ENCODE peak calls at places on chromosomes 13 and 19, in six cellular contexts. One of them, this sample, is unnamed.
A peak's percentile ranks its signal among the peaks of the same experiment; 100 is the strongest.

GRCh38 chr13:97191615-97192014 is 30.5 kb upstream of the MBNL2 start:
- DNase-seq in CD8-positive, alpha-beta memory T cell: no peak
- DNase-seq in AG04450: no peak
- DNase-seq in naive thymus-derived CD4-positive, alpha-beta T cell: no peak
- DNase-seq in fibroblast of lung: no peak
- DNase-seq in ovary: no peak
- DNase-seq in this sample: no peak

GRCh38 chr19:40284501-40285352 is at the start of gene AKT2:
- DNase-seq in ovary: peak; percentile 81
- DNase-seq in CD8-positive, alpha-beta memory T cell: peak; percentile 90
- DNase-seq in AG04450: peak; percentile 8
- DNase-seq in naive thymus-derived CD4-positive, alpha-beta T cell: peak; percentile 87
- DNase-seq in fibroblast of lung: peak; percentile 62
- DNase-seq in this sample: peak; percentile 71

GRCh38 chr13:46698015-46698414 is 98.9 kb downstream of the ESD start:
- DNase-seq in ovary: peak; percentile 81
- DNase-seq in fibroblast of lung: no peak
- DNase-seq in naive thymus-derived CD4-positive, alpha-beta T cell: no peak
- DNase-seq in CD8-positive, alpha-beta memory T cell: no peak
- DNase-seq in AG04450: no peak
- DNase-seq in this sample: no peak

GRCh38 chr19:4555657-4556561 is 3.6 kb downstream of the SEMA6B start:
- DNase-seq in CD8-positive, alpha-beta memory T cell: no peak
- DNase-seq in naive thymus-derived CD4-positive, alpha-beta T cell: no peak
- DNase-seq in AG04450: no peak
- DNase-seq in fibroblast of lung: no peak
- DNase-seq in ovary: no peak
- DNase-seq in this sample: no peak

GRCh38 chr19:40453151-40453735 is 9.1 kb upstream of the SERTAD3 start:
- DNase-seq in fibroblast of lung: no peak
- DNase-seq in CD8-positive, alpha-beta memory T cell: no peak
- DNase-seq in naive thymus-derived CD4-positive, alpha-beta T cell: no peak
- DNase-seq in ovary: no peak
- DNase-seq in AG04450: no peak
- DNase-seq in this sample: no peak

GRCh38 chr13:46516624-46517318 is 36.2 kb upstream of the LRCH1 start:
- DNase-seq in ovary: no peak
- DNase-seq in fibroblast of lung: no peak
- DNase-seq in naive thymus-derived CD4-positive, alpha-beta T cell: no peak
- DNase-seq in CD8-positive, alpha-beta memory T cell: no peak
- DNase-seq in AG04450: no peak
- DNase-seq in this sample: no peak

GRCh38 chr13:102323012-102323411 is 78.8 kb downstream of the FGF14 start:
- DNase-seq in fibroblast of lung: no peak
- DNase-seq in ovary: no peak
- DNase-seq in AG04450: no peak
- DNase-seq in CD8-positive, alpha-beta memory T cell: no peak
- DNase-seq in naive thymus-derived CD4-positive, alpha-beta T cell: no peak
- DNase-seq in this sample: no peak

GRCh38 chr19:37948362-37948761 is 41.4 kb downstream of the SIPA1L3 start:
- DNase-seq in ovary: no peak
- DNase-seq in AG04450: no peak
- DNase-seq in fibroblast of lung: no peak
- DNase-seq in CD8-positive, alpha-beta memory T cell: no peak
- DNase-seq in naive thymus-derived CD4-positive, alpha-beta T cell: no peak
- DNase-seq in this sample: no peak

GRCh38 chr19:10290876-10291553 is 1.3 kb downstream of the ICAM5 start:
- DNase-seq in AG04450: no peak
- DNase-seq in fibroblast of lung: no peak
- DNase-seq in CD8-positive, alpha-beta memory T cell: peak; percentile 29
- DNase-seq in naive thymus-derived CD4-positive, alpha-beta T cell: peak; percentile 39
- DNase-seq in ovary: peak; percentile 51
- DNase-seq in this sample: peak; percentile 51

GRCh38 chr19:16266586-16266942 is 58.1 kb upstream of the KLF2 start:
- DNase-seq in AG04450: no peak
- DNase-seq in naive thymus-derived CD4-positive, alpha-beta T cell: peak; percentile 32
- DNase-seq in ovary: no peak
- DNase-seq in fibroblast of lung: no peak
- DNase-seq in CD8-positive, alpha-beta memory T cell: peak; percentile 59
- DNase-seq in this sample: peak; percentile 65

GRCh38 chr19:7738023-7738422 is 6.1 kb upstream of the CLEC4G start:
- DNase-seq in ovary: no peak
- DNase-seq in fibroblast of lung: no peak
- DNase-seq in naive thymus-derived CD4-positive, alpha-beta T cell: no peak
- DNase-seq in AG04450: no peak
- DNase-seq in CD8-positive, alpha-beta memory T cell: no peak
- DNase-seq in this sample: no peak
- H3K27me3 ChIP-seq in ovary: no peaks in the 10 kb centered on the region
- H3K27me3 ChIP-seq in fibroblast of lung: no peaks in the 10 kb centered on the region
- H3K27me3 ChIP-seq in naive thymus-derived CD4-positive, alpha-beta T cell: no peaks in the 10 kb centered on the region
- H3K27me3 ChIP-seq in AG04450: peaks cover 3% of the 10 kb centered on the region
- H3K27me3 ChIP-seq in CD8-positive, alpha-beta memory T cell: no peaks in the 10 kb centered on the region
- H3K27me3 ChIP-seq in this sample: no peaks in the 10 kb centered on the region

DNA sequence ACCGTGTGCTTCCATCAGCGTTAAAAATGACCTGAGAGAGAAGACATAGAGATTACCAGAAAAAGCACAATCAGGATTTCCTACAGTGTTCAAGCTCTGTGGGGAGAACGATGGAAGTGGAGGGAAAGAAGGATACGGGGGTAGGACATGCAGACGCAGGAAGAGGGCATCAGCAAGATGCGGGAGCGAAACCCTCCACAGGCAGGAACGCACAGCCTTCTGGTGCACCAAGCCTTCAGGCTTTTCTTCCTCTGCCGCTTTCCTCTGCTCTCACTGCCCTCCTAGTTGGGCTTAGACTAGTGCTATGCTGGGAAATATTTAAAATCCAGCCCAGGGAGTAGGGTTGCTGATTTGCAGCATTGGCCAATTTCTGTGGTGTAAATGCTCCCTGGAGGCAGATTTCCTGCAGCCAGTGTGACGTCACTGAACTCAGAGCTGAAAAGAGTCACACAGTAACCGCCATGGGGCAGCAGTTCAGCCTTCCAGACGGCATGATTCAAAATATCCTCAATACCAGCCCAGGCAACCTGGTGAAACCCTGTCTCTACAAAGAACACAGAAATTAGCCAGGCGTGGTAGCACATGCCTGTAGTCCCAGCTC is 205.1 kb upstream of the SOX1 start:
- DNase-seq in fibroblast of lung: no peak
- DNase-seq in naive thymus-derived CD4-positive, alpha-beta T cell: no peak
- DNase-seq in AG04450: no peak
- DNase-seq in ovary: no peak
- DNase-seq in CD8-positive, alpha-beta memory T cell: no peak
- DNase-seq in this sample: no peak
- H3K27me3 ChIP-seq in fibroblast of lung: no peaks in the 10 kb centered on the region
- H3K27me3 ChIP-seq in naive thymus-derived CD4-positive, alpha-beta T cell: no peaks in the 10 kb centered on the region
- H3K27me3 ChIP-seq in AG04450: no peaks in the 10 kb centered on the region
- H3K27me3 ChIP-seq in ovary: no peaks in the 10 kb centered on the region
- H3K27me3 ChIP-seq in CD8-positive, alpha-beta memory T cell: no peaks in the 10 kb centered on the region
- H3K27me3 ChIP-seq in this sample: no peaks in the 10 kb centered on the region

DNA sequence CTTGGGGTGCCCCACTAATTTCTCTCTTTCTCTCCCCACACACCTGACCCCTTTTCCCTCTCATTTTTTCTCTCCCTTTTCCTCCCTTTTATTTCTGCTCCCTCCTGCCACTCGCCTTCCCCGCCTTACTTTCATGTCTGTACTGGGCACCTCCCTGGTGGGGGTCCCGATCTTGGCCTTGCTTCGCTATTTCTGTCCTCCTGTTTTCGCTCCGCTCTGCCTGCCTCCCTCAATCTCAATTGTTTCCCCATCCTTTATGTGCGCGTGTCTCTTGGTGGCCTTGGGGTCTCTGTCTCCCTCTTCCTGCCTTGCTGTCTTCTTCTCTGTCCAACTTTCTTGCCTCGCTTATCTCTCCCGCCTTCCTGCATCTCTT is 3.8 kb downstream of the GRIN2D start:
- DNase-seq in fibroblast of lung: no peak
- DNase-seq in CD8-positive, alpha-beta memory T cell: no peak
- DNase-seq in ovary: no peak
- DNase-seq in AG04450: no peak
- DNase-seq in naive thymus-derived CD4-positive, alpha-beta T cell: no peak
- DNase-seq in this sample: no peak
- H3K27me3 ChIP-seq in fibroblast of lung: peaks cover 32% of the 10 kb centered on the region
- H3K27me3 ChIP-seq in CD8-positive, alpha-beta memory T cell: peaks cover 29% of the 10 kb centered on the region
- H3K27me3 ChIP-seq in ovary: peaks cover 2% of the 10 kb centered on the region
- H3K27me3 ChIP-seq in AG04450: peaks cover 44% of the 10 kb centered on the region
- H3K27me3 ChIP-seq in naive thymus-derived CD4-positive, alpha-beta T cell: peaks cover 9% of the 10 kb centered on the region
- H3K27me3 ChIP-seq in this sample: peaks cover 24% of the 10 kb centered on the region

DNA sequence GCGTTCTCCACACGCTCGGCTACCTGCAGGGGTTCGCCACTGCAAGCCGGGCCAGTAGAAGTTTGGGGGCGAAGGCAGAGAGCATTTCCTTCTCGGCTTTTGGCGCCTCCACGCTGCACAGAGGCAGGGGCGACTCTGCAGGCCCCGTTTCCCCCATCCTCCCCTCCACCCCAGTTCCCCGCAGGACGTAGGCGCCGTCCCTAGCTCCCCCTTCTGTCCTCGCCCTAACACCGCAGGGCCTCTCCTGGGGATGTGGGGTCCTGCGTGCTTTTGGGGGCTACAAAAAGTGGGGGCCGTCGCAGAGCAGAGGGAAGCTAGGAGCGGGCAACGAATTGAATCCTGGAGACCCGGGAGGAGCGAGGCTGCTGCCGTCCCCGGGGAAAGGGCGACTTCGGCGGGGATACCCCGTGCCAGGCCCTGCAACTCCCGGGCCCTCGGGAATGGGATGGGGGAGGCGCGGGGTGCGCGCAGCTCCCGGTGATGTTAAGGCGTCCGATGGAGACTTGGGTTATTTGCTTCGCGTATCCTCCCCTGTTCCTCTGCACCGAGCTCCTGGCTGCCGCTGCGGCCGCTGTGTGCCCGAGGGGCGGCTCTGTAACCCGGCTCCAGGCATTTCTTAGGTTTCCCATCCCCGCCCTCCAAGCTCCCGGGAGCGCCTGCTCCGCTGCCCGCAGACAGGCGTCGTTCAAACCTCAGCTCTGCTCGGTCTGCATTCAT is 255.9 kb upstream of the SOX21 start:
- DNase-seq in CD8-positive, alpha-beta memory T cell: no peak
- DNase-seq in AG04450: no peak
- DNase-seq in ovary: peak; percentile 15
- DNase-seq in naive thymus-derived CD4-positive, alpha-beta T cell: no peak
- DNase-seq in fibroblast of lung: peak; percentile 20
- DNase-seq in this sample: no peak
- H3K27me3 ChIP-seq in CD8-positive, alpha-beta memory T cell: peaks cover 5% of the 10 kb centered on the region
- H3K27me3 ChIP-seq in AG04450: peaks cover 59% of the 10 kb centered on the region
- H3K27me3 ChIP-seq in ovary: no peaks in the 10 kb centered on the region
- H3K27me3 ChIP-seq in naive thymus-derived CD4-positive, alpha-beta T cell: peaks cover 3% of the 10 kb centered on the region
- H3K27me3 ChIP-seq in fibroblast of lung: peaks cover 28% of the 10 kb centered on the region
- H3K27me3 ChIP-seq in this sample: peaks cover 3% of the 10 kb centered on the region

DNA sequence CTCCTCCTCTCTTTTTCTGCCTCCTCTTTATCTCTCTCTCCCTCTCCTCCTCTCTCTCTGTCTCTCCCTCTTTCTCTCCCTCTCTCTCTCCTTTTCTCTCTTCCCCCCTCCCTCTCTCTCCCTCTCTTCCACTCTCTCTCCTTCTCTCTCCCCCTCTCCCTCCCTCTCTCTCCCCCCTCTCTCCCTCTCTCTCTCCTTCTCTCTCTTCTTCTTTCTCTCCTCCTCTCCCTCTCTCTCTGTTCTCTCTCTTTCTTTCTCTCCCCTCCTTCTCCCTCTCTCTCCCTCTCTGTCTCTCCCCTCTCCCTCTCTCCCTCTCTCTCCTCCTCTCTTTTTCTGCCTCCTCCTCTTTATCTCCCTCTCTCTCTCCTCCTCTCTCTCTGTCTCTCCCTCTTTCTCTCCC is 197.4 kb downstream of the UQCRFS1 start:
- DNase-seq in fibroblast of lung: no peak
- DNase-seq in ovary: no peak
- DNase-seq in AG04450: no peak
- DNase-seq in naive thymus-derived CD4-positive, alpha-beta T cell: no peak
- DNase-seq in CD8-positive, alpha-beta memory T cell: no peak
- DNase-seq in this sample: no peak
- H3K27me3 ChIP-seq in fibroblast of lung: peaks cover 5% of the 10 kb centered on the region
- H3K27me3 ChIP-seq in ovary: no peaks in the 10 kb centered on the region
- H3K27me3 ChIP-seq in AG04450: no peaks in the 10 kb centered on the region
- H3K27me3 ChIP-seq in naive thymus-derived CD4-positive, alpha-beta T cell: no peaks in the 10 kb centered on the region
- H3K27me3 ChIP-seq in CD8-positive, alpha-beta memory T cell: no peaks in the 10 kb centered on the region
- H3K27me3 ChIP-seq in this sample: no peaks in the 10 kb centered on the region